ENCODE peak calls at places on chromosomes 1 and 21, in five cellular contexts. V, R, Z, P and O are unnamed samples.

GRCh38 chr21:38384675-38385074 is 113.6 kb downstream of the ERG start:
- DNase-seq in V (no peak), R (no peak), Z (no peak), P (no peak), O (no peak)

GRCh38 chr1:53080041-53080440 is 18.0 kb downstream of the PODN start:
- DNase-seq in V (no peak), R (no peak), Z (peak), P (no peak), O (no peak)

GRCh38 chr1:62263813-62264353 is 55.4 kb downstream of the KANK4 start:
- DNase-seq in V (no peak), R (no peak), Z (no peak), P (no peak), O (no peak)

GRCh38 chr1:161728376-161729226 is 7.3 kb downstream of the FCRLB start:
- DNase-seq in V (no peak), R (no peak), Z (no peak), P (no peak), O (no peak)

GRCh38 chr1:155967410-155968400 is 10.6 kb downstream of the ARHGEF2 start:
- DNase-seq in V (no peak), R (no peak), Z (peak), P (no peak), O (peak)

GRCh38 chr1:90351019-90351418 is 356.1 kb downstream of the ZNF326 start:
- DNase-seq in V (no peak), R (no peak), Z (no peak), P (no peak), O (no peak)

GRCh38 chr1:175062339-175062738 is 5.3 kb upstream of the TNN start:
- DNase-seq in V (no peak), R (no peak), Z (no peak), P (no peak), O (no peak)

GRCh38 chr21:45545236-45545570 is 3.0 kb upstream of the SLC19A1 start:
- DNase-seq in V (no peak), R (no peak), Z (no peak), P (no peak), O (no peak)

GRCh38 chr21:26810266-26810665 is 34.9 kb downstream of the ADAMTS1 start:
- DNase-seq in V (no peak), R (no peak), Z (no peak), P (no peak), O (no peak)

GRCh38 chr1:53321366-53321765 is 6.5 kb downstream of the LRP8 start:
- DNase-seq in V (no peak), R (no peak), Z (no peak), P (no peak), O (peak)

GRCh38 chr1:36484099-36484498 is 1.4 kb upstream of the CSF3R start:
- DNase-seq in V (no peak), R (no peak), Z (no peak), P (no peak), O (no peak)

GRCh38 chr1:61318319-61319125 is 236.2 kb downstream of the NFIA start:
- DNase-seq in V (peak), R (peak), Z (no peak), P (peak), O (no peak)

GRCh38 chr1:232915212-232915611 is 35.2 kb upstream of the NTPCR start:
- DNase-seq in V (no peak), R (no peak), Z (no peak), P (no peak), O (no peak)

GRCh38 chr1:204296431-204296988 is 63.2 kb downstream of the PLEKHA6 start:
- DNase-seq in V (no peak), R (peak), Z (no peak), P (peak), O (no peak)

GRCh38 chr1:155892801-155893200 is 18.3 kb downstream of the RIT1 start:
- DNase-seq in V (peak), R (no peak), Z (no peak), P (peak), O (no peak)

GRCh38 chr1:207035877-207036558 is 3.5 kb upstream of the C1orf116 start:
- DNase-seq in V (no peak), R (no peak), Z (no peak), P (no peak), O (no peak)

GRCh38 chr1:234782821-234783220 is 172.8 kb upstream of the IRF2BP2 start:
- DNase-seq in V (no peak), R (no peak), Z (no peak), P (no peak), O (peak)

GRCh38 chr1:14514760-14515159 is 83.7 kb upstream of the KAZN start:
- DNase-seq in V (no peak), R (no peak), Z (no peak), P (no peak), O (no peak)

GRCh38 chr1:175597206-175597605 is 146.2 kb downstream of the TNR start:
- DNase-seq in V (no peak), R (no peak), Z (no peak), P (no peak), O (no peak)

GRCh38 chr1:204325944-204326343 is 33.8 kb downstream of the PLEKHA6 start:
- DNase-seq in V (no peak), R (no peak), Z (no peak), P (no peak), O (no peak)

GRCh38 chr1:19465123-19465522 is 20.2 kb downstream of the CAPZB start:
- DNase-seq in V (no peak), R (no peak), Z (no peak), P (no peak), O (no peak)

GRCh38 chr1:54708385-54708784 is 7.3 kb upstream of the TTC4 start:
- DNase-seq in V (no peak), R (no peak), Z (no peak), P (no peak), O (no peak)

GRCh38 chr21:44090332-44090731 is 16.9 kb upstream of the PWP2 start:
- DNase-seq in V (no peak), R (no peak), Z (no peak), P (no peak), O (no peak)

GRCh38 chr1:116033322-116033721 is 57.0 kb downstream of the SLC22A15 start:
- DNase-seq in V (no peak), R (no peak), Z (no peak), P (no peak), O (no peak)

GRCh38 chr1:6210606-6211355 is 4.9 kb downstream of the RNF207 start:
- DNase-seq in V (no peak), R (no peak), Z (no peak), P (no peak), O (peak)

GRCh38 chr1:200374569-200375312 is 35.1 kb downstream of the ZNF281 start:
- DNase-seq in V (no peak), R (no peak), Z (no peak), P (no peak), O (no peak)

GRCh38 chr1:30629501-30629900 is 93.9 kb downstream of the MATN1 start:
- DNase-seq in V (no peak), R (no peak), Z (no peak), P (no peak), O (no peak)

GRCh38 chr1:156246762-156247459 is 945 bp downstream of the PAQR6 start:
- DNase-seq in V (no peak), R (no peak), Z (no peak), P (no peak), O (peak)

GRCh38 chr21:43323244-43324005 is 103.5 kb downstream of the SIK1 start:
- DNase-seq in V (no peak), R (no peak), Z (peak), P (no peak), O (no peak)

GRCh38 chr1:161367684-161368398 is at the start of gene CFAP126:
- DNase-seq in V (peak), R (peak), Z (peak), P (peak), O (peak)

GRCh38 chr1:183185941-183186490 is at the start of gene LAMC2:
- DNase-seq in V (no peak), R (no peak), Z (no peak), P (no peak), O (peak)

GRCh38 chr1:39104158-39105060 is 78.3 kb downstream of the NDUFS5 start:
- DNase-seq in V (no peak), R (no peak), Z (no peak), P (no peak), O (no peak)